ENCODE peak calls at places on chromosome X, in seven cellular contexts. D is AG04450; N is dorsolateral prefrontal cortex; F is CD4-positive, CD25-positive, alpha-beta regulatory T cell; S is right lobe of liver; C is CD4-positive, alpha-beta memory T cell; J is CD4-positive, alpha-beta T cell. K is an unnamed sample.

GRCh38 chrX:110509778-110510510 is 151.3 kb downstream of the RTL9 start:
- DNase-seq in D (no peak), N (no peak), F (no peak), S (no peak), C (no peak), J (no peak), K (no peak)

GRCh38 chrX:10554612-10555270 is 65.6 kb downstream of the MID1 start:
- DNase-seq in D (no peak), N (no peak), F (no peak), S (no peak), C (no peak), J (no peak), K (no peak)

GRCh38 chrX:81238166-81238565 is 36.3 kb downstream of the SH3BGRL start:
- DNase-seq in D (no peak), N (no peak), F (no peak), S (no peak), C (no peak), J (no peak), K (no peak)

GRCh38 chrX:23845316-23845932 is 62.3 kb downstream of the APOO start:
- DNase-seq in D (no peak), N (no peak), F (no peak), S (no peak), C (no peak), J (no peak), K (no peak)

GRCh38 chrX:45502396-45502795 is 301.7 kb upstream of the DIPK2B start:
- DNase-seq in D (no peak), N (no peak), F (no peak), S (no peak), C (no peak), J (no peak), K (no peak)

GRCh38 chrX:71183341-71183740 is 38.7 kb downstream of the NLGN3 start:
- DNase-seq in D (no peak), N (no peak), F (no peak), S (no peak), C (no peak), J (no peak), K (no peak)

GRCh38 chrX:155065035-155065734 is 5.8 kb downstream of the CMC4 start:
- DNase-seq in D (no peak), N (no peak), F (no peak), S (no peak), C (no peak), J (no peak), K (no peak)

GRCh38 chrX:105167233-105167632 is 53.3 kb downstream of the TEX13A start:
- DNase-seq in D (no peak), N (no peak), F (no peak), S (no peak), C (no peak), J (no peak), K (no peak)

GRCh38 chrX:3384330-3384729 is 37.9 kb upstream of the MXRA5 start:
- DNase-seq in D (no peak), N (no peak), F (no peak), S (no peak), C (no peak), J (no peak), K (no peak)

GRCh38 chrX:43703211-43703791 is 47.2 kb downstream of the MAOA start:
- DNase-seq in D (no peak), N (no peak), F (no peak), S (no peak), C (no peak), J (no peak), K (no peak)

GRCh38 chrX:78124304-78124703 is 15.1 kb downstream of the TAF9B start:
- DNase-seq in D (no peak), N (no peak), F (no peak), S (no peak), C (no peak), J (no peak), K (no peak)

GRCh38 chrX:129540725-129541184 is 696 bp downstream of the OCRL start:
- DNase-seq in D (no peak), N (no peak), F (no peak), S (peak; percentile 39), C (no peak), J (no peak), K (peak; percentile 15)

GRCh38 chrX:13077168-13077567 is 32.7 kb upstream of the FAM9C start:
- DNase-seq in D (no peak), N (no peak), F (no peak), S (no peak), C (no peak), J (no peak), K (no peak)

GRCh38 chrX:83469551-83469950 is 38.5 kb upstream of the POU3F4 start:
- DNase-seq in D (no peak), N (no peak), F (no peak), S (peak; percentile 17), C (peak; percentile 4), J (no peak), K (no peak)

GRCh38 chrX:29652484-29652883 is 562.9 kb upstream of the MAGEB2 start:
- DNase-seq in D (peak; percentile 34), N (no peak), F (no peak), S (no peak), C (no peak), J (no peak), K (no peak)

GRCh38 chrX:64204252-64204651 is 1.3 kb downstream of the AMER1 start:
- DNase-seq in D (no peak), N (peak; percentile 36), F (no peak), S (peak; percentile 56), C (no peak), J (no peak), K (peak; percentile 69)

GRCh38 chrX:118056870-118057269 is 59.7 kb downstream of the KLHL13 start:
- DNase-seq in D (no peak), N (no peak), F (no peak), S (no peak), C (no peak), J (no peak), K (no peak)

GRCh38 chrX:153875391-153876111 is 10.4 kb downstream of the L1CAM start:
- DNase-seq in D (no peak), N (peak; percentile 61), F (peak; percentile 69), S (peak; percentile 48), C (peak; percentile 64), J (peak; percentile 65), K (peak; percentile 38)

GRCh38 chrX:153874091-153874365 is 11.9 kb downstream of the L1CAM start:
- DNase-seq in D (no peak), N (no peak), F (no peak), S (no peak), C (no peak), J (no peak), K (no peak)

GRCh38 chrX:153876112-153876491 is 9.9 kb downstream of the L1CAM start:
- DNase-seq in D (no peak), N (no peak), F (no peak), S (no peak), C (no peak), J (no peak), K (no peak)

GRCh38 chrX:153873282-153874090 is 12.5 kb downstream of the L1CAM start:
- DNase-seq in D (no peak), N (no peak), F (no peak), S (no peak), C (no peak), J (no peak), K (no peak)

GRCh38 chrX:153874366-153875125 is 11.4 kb downstream of the L1CAM start:
- DNase-seq in D (no peak), N (no peak), F (no peak), S (no peak), C (no peak), J (no peak), K (no peak)
- H3K27me3 ChIP-seq in D (peaks cover 15% of the 10 kb centered on the region), N (peaks cover 63% of the 10 kb centered on the region), F (no peaks in the 10 kb centered on the region), S (no peaks in the 10 kb centered on the region), C (no peaks in the 10 kb centered on the region), J (peaks cover 4% of the 10 kb centered on the region), K (no peaks in the 10 kb centered on the region)

GRCh38 chrX:48490661-48491060 is 14.7 kb downstream of the FTSJ1 start:
- DNase-seq in D (no peak), N (no peak), F (no peak), S (no peak), C (no peak), J (no peak), K (no peak)
- H3K27me3 ChIP-seq in D (no peaks in the 10 kb centered on the region), N (peaks cover 7% of the 10 kb centered on the region), F (no peaks in the 10 kb centered on the region), S (no peaks in the 10 kb centered on the region), C (no peaks in the 10 kb centered on the region), J (no peaks in the 10 kb centered on the region), K (no peaks in the 10 kb centered on the region)

GRCh38 chrX:150329282-150329681 is 33.8 kb upstream of the MAMLD1 start:
- DNase-seq in D (no peak), N (no peak), F (no peak), S (no peak), C (no peak), J (no peak), K (no peak)

GRCh38 chrX:150323020-150323419 is 40.1 kb upstream of the MAMLD1 start:
- DNase-seq in D (no peak), N (no peak), F (no peak), S (no peak), C (no peak), J (no peak), K (no peak)

GRCh38 chrX:150324035-150324728 is 38.9 kb upstream of the MAMLD1 start:
- DNase-seq in D (peak; percentile 69), N (no peak), F (no peak), S (no peak), C (no peak), J (no peak), K (no peak)

GRCh38 chrX:150326843-150327242 is 36.3 kb upstream of the MAMLD1 start:
- DNase-seq in D (no peak), N (no peak), F (no peak), S (no peak), C (no peak), J (no peak), K (no peak)

DNA sequence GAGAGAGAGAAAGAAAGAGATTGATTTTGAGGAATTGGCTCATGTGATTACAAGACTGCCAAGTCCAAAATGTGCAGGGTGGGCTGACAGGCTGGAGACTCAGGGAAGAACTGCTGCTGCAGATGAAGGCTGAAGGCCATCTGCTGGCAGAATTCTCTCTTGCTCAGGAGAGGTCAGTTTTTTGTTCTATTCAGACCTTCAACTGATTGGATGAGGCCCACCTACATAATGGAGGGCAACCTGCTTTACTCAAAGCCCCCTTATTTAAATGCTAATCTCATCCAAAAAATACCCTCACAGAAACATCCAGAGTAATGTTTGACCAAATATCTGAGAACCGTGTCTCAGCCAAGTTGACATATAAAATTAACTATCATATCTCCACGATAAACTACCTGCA is 38.2 kb upstream of the MAMLD1 start:
- DNase-seq in D (no peak), N (no peak), F (no peak), S (no peak), C (no peak), J (no peak), K (no peak)
- H3K27me3 ChIP-seq in D (no peaks in the 10 kb centered on the region), N (peaks cover 18% of the 10 kb centered on the region), F (no peaks in the 10 kb centered on the region), S (no peaks in the 10 kb centered on the region), C (no peaks in the 10 kb centered on the region), J (no peaks in the 10 kb centered on the region), K (no peaks in the 10 kb centered on the region)

GRCh38 chrX:25005034-25005381 is 10.8 kb downstream of the ARX start:
- DNase-seq in D (no peak), N (no peak), F (no peak), S (no peak), C (no peak), J (no peak), K (no peak)

GRCh38 chrX:25002658-25003015 is 13.1 kb downstream of the ARX start:
- DNase-seq in D (no peak), N (no peak), F (no peak), S (no peak), C (no peak), J (no peak), K (no peak)

GRCh38 chrX:25003066-25003849 is 12.5 kb downstream of the ARX start:
- DNase-seq in D (no peak), N (no peak), F (no peak), S (no peak), C (no peak), J (no peak), K (no peak)

GRCh38 chrX:25004485-25005032 is 11.2 kb downstream of the ARX start:
- DNase-seq in D (no peak), N (no peak), F (no peak), S (no peak), C (no peak), J (no peak), K (no peak)

GRCh38 chrX:25004040-25004439 is 11.7 kb downstream of the ARX start:
- DNase-seq in D (no peak), N (no peak), F (no peak), S (no peak), C (no peak), J (no peak), K (no peak)
- H3K27me3 ChIP-seq in D (peaks cover 56% of the 10 kb centered on the region), N (peaks cover 94% of the 10 kb centered on the region), F (peaks cover 8% of the 10 kb centered on the region), S (peaks cover 7% of the 10 kb centered on the region), C (no peaks in the 10 kb centered on the region), J (peaks cover 35% of the 10 kb centered on the region), K (peaks cover 82% of the 10 kb centered on the region)